ENCODE peak calls at places on chromosomes 16 and 17, in four cellular contexts. G, U, D and Z are unnamed samples. For H3K4me1, the result is how much of the 10 kb centered on the place peaks cover.

GRCh38 chr17:75832164-75832651 is 12.0 kb downstream of the UNC13D start:
- DNase-seq in G (peak), U (peak), D (peak), Z (no peak)

GRCh38 chr17:30716461-30717289 is 107.8 kb downstream of the CRLF3 start:
- DNase-seq in G (no peak), U (no peak), D (no peak), Z (peak)

GRCh38 chr17:51995797-51996403 is 162.6 kb downstream of the CA10 start:
- DNase-seq in G (no peak), U (no peak), D (no peak), Z (no peak)

GRCh38 chr16:85136705-85137322 is 24.5 kb upstream of the CIBAR2 start:
- DNase-seq in G (peak), U (peak), D (peak), Z (peak)

GRCh38 chr16:77555101-77555500 is 120.3 kb upstream of the ADAMTS18 start:
- DNase-seq in G (no peak), U (no peak), D (no peak), Z (no peak)

GRCh38 chr16:763386-763785 is 2.9 kb downstream of the MSLN start:
- DNase-seq in G (no peak), U (no peak), D (no peak), Z (no peak)

GRCh38 chr16:86979061-86979460 is 338.1 kb downstream of the C16orf95 start:
- DNase-seq in G (no peak), U (no peak), D (no peak), Z (no peak)

GRCh38 chr17:37884516-37884915 is 39.7 kb upstream of the TBC1D3K start:
- DNase-seq in G (no peak), U (no peak), D (no peak), Z (no peak)

GRCh38 chr16:23424292-23424958 is 28.6 kb downstream of the COG7 start:
- DNase-seq in G (peak), U (no peak), D (no peak), Z (no peak)

GRCh38 chr17:70041575-70041974 is 33.5 kb upstream of the KCNJ16 start:
- DNase-seq in G (no peak), U (no peak), D (no peak), Z (no peak)

GRCh38 chr16:2786061-2786825 is 1.1 kb downstream of the PRSS33 start:
- DNase-seq in G (no peak), U (no peak), D (no peak), Z (no peak)

GRCh38 chr16:27712251-27712711 is 162.3 kb downstream of the KATNIP start:
- DNase-seq in G (no peak), U (no peak), D (no peak), Z (no peak)

GRCh38 chr17:71505200-71505599 is 615.6 kb upstream of the SOX9 start:
- DNase-seq in G (no peak), U (no peak), D (no peak), Z (no peak)

GRCh38 chr16:56107944-56108583 is 83.2 kb upstream of the GNAO1 start:
- DNase-seq in G (no peak), U (no peak), D (no peak), Z (no peak)

GRCh38 chr17:7839890-7840260 is 5.9 kb downstream of the KDM6B start:
- DNase-seq in G (peak), U (no peak), D (no peak), Z (no peak)

GRCh38 chr16:28846933-28847273 is 755 bp upstream of the TUFM start:
- DNase-seq in G (peak), U (peak), D (no peak), Z (no peak)

GRCh38 chr17:39899215-39899614 is 19.2 kb downstream of the GSDMB start:
- DNase-seq in G (no peak), U (no peak), D (no peak), Z (no peak)

GRCh38 chr16:89921699-89922476 is 1.3 kb upstream of the TUBB3 start:
- DNase-seq in G (peak), U (peak), D (peak), Z (peak)

GRCh38 chr17:66542183-66542966 is 240.0 kb downstream of the PRKCA start:
- DNase-seq in G (no peak), U (no peak), D (no peak), Z (no peak)

GRCh38 chr17:39750131-39751015 is 12.6 kb downstream of the GRB7 start:
- DNase-seq in G (no peak), U (peak), D (no peak), Z (no peak)

GRCh38 chr17:75876190-75876937 is 2.0 kb downstream of the TRIM47 start:
- DNase-seq in G (peak), U (no peak), D (no peak), Z (peak)

GRCh38 chr17:43570518-43570928 is 24.4 kb upstream of the ETV4 start:
- DNase-seq in G (no peak), U (no peak), D (no peak), Z (no peak)

GRCh38 chr16:1870365-1871082 is 1.4 kb downstream of the MEIOB start:
- DNase-seq in G (no peak), U (no peak), D (no peak), Z (no peak)

GRCh38 chr17:61002316-61002736 is 324.7 kb downstream of the BCAS3 start:
- DNase-seq in G (no peak), U (no peak), D (no peak), Z (no peak)

GRCh38 chr16:79047337-79047736 is 553.2 kb downstream of the MAF start:
- DNase-seq in G (peak), U (no peak), D (no peak), Z (no peak)

GRCh38 chr16:15807603-15808009 is 49.2 kb downstream of the MYH11 start:
- DNase-seq in G (no peak), U (peak), D (peak), Z (no peak)

GRCh38 chr16:9123871-9124270 is 32.4 kb downstream of the HAPSTR1 start:
- DNase-seq in G (peak), U (no peak), D (no peak), Z (peak)

GRCh38 chr17:61000911-61001310 is 323.3 kb downstream of the BCAS3 start:
- DNase-seq in G (no peak), U (no peak), D (no peak), Z (no peak)

GRCh38 chr16:85648782-85649181 is 35.7 kb downstream of the GSE1 start:
- DNase-seq in G (no peak), U (no peak), D (no peak), Z (no peak)

GRCh38 chr17:35130392-35130791 is 9.0 kb downstream of the FNDC8 start:
- DNase-seq in G (no peak), U (no peak), D (no peak), Z (no peak)

GRCh38 chr17:78995761-78996451 is 13.7 kb downstream of the CANT1 start:
- DNase-seq in G (peak), U (peak), D (no peak), Z (no peak)

GRCh38 chr16:1171854-1172428 is 19.0 kb downstream of the CACNA1H start:
- DNase-seq in G (no peak), U (no peak), D (no peak), Z (no peak)

GRCh38 chr17:83143817-83144231 is 64.4 kb downstream of the METRNL start:
- DNase-seq in G (no peak), U (peak), D (no peak), Z (no peak)

GRCh38 chr16:3997231-3997841 is 116.8 kb upstream of the CREBBP start:
- DNase-seq in G (no peak), U (no peak), D (no peak), Z (no peak)

GRCh38 chr17:46766493-46767491 is 51.7 kb downstream of the WNT3 start:
- DNase-seq in G (no peak), U (no peak), D (no peak), Z (no peak)

GRCh38 chr16:397736-398332 is 835 bp downstream of the NME4 start:
- DNase-seq in G (peak), U (peak), D (peak), Z (peak)

DNA sequence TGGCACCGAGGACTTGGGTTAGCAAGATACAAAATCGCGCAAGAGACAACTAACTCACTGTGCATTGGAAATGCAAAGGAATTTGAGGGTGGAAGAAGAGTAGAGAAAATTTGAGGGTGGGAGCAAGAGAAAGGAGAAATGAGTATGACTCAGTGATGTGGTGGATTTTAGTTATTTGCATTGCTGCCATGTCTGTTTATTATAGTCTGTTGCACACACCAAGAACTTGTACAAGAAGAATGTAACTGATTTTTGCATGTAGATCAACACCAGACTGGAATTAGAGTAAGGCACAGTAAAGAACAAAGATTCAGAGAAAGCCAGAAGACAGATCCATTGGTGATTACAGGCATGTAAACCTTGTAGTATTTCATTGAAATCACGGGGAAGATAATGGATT is 71.7 kb upstream of the SMIM36 start:
- DNase-seq in G (no peak), U (no peak), D (no peak), Z (no peak)
- TF ChIP-seq CTCF in G (no peak), U (no peak), D (no peak), Z (no peak)

DNA sequence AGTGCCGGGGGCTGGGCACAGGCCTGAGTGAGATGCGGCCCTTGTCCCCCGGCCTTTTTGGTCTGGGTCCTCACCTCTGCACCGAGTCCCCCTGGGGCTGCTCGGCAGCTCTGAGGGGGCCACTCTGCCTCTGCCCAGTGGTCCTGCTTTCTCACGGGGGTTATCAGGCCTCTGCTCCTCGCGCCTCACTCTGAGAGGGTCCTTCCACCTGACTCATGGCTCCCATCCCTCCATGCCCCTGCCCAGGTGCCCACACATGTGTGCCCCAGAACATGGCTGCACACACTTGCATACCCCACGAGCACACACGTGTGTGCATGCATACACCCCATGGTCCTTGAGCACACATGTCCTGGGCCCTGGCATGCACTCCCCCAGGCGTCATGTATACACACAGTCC is 53.7 kb downstream of the CMIP start:
- DNase-seq in G (no peak), U (no peak), D (no peak), Z (no peak)
- H3K4me1 ChIP-seq in G (under half), U (under half), D (under half), Z (half or more)

GRCh38 chr16:61797960-61798359 is 238.3 kb downstream of the CDH8 start:
- DNase-seq in G (no peak), U (no peak), D (no peak), Z (no peak)

GRCh38 chr16:61791465-61791864 is 244.8 kb downstream of the CDH8 start:
- DNase-seq in G (no peak), U (no peak), D (no peak), Z (no peak)

GRCh38 chr16:61797296-61797695 is 238.9 kb downstream of the CDH8 start:
- DNase-seq in G (no peak), U (no peak), D (no peak), Z (no peak)

GRCh38 chr16:61792194-61792904 is 243.9 kb downstream of the CDH8 start:
- DNase-seq in G (no peak), U (no peak), D (no peak), Z (no peak)
- H3K4me3 ChIP-seq in G (no peak), U (no peak), D (no peak), Z (no peak)

GRCh38 chr16:62205459-62205858 is 169.2 kb upstream of the CDH8 start:
- DNase-seq in G (no peak), U (no peak), D (no peak), Z (no peak)
- TF ChIP-seq CTCF in G (no peak), U (no peak), D (no peak), Z (no peak)

GRCh38 chr17:29620271-29620670 is 2.4 kb downstream of the CORO6 start:
- DNase-seq in G (no peak), U (no peak), D (no peak), Z (no peak)

GRCh38 chr17:29620779-29621500 is 1.8 kb downstream of the CORO6 start:
- DNase-seq in G (no peak), U (no peak), D (no peak), Z (no peak)

GRCh38 chr17:29623283-29623647 is 553 bp upstream of the CORO6 start:
- DNase-seq in G (no peak), U (no peak), D (no peak), Z (no peak)

GRCh38 chr17:29622337-29623282 is at the start of gene CORO6:
- DNase-seq in G (peak), U (peak), D (peak), Z (peak)

GRCh38 chr17:29621751-29622194 is 939 bp downstream of the CORO6 start:
- DNase-seq in G (no peak), U (no peak), D (no peak), Z (no peak)
- H3K4me1 ChIP-seq in G (under half), U (under half), D (under half), Z (half or more)

GRCh38 chr16:67013238-67013822 is 15.6 kb upstream of the CBFB start:
- DNase-seq in G (no peak), U (no peak), D (no peak), Z (no peak)

GRCh38 chr16:67016143-67016542 is 12.8 kb upstream of the CBFB start:
- DNase-seq in G (no peak), U (no peak), D (no peak), Z (no peak)

GRCh38 chr16:67013823-67014640 is 14.9 kb upstream of the CBFB start:
- DNase-seq in G (peak), U (peak), D (peak), Z (peak)

GRCh38 chr16:67015317-67015731 is 13.6 kb upstream of the CBFB start:
- DNase-seq in G (no peak), U (peak), D (no peak), Z (no peak)

DNA sequence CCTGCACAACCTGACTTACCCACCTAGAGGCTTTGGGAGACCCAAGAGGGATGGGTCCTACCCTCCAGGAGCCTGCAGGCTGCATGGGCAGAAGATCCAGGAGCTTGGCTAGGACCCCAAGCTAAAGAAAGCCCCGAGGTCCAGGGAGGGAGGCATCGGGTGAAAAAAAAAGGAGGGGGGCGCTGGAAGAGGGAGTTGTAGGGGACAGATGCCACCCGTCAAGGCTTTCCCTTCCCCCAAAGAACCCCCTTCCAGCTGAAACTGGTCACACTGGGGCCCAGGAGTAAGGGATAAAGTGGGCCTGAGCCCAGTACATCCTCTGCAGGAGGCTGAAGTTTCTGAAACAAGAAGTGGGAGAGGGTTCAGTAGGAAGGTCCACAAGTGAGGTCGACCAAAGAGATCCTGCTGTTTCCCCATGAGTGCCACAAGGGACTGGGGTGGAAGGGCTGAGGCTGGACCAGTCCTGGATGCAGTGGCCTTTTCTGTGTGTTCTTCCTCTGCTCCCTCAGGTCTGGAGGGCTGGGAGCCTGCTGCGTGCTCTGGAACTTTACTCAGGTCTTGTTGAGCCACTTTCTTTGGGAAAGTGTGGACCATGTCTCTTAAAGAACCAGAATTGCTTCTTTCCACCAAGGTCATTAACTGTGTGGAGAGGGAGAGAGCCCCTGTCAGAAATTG is 14.2 kb upstream of the CBFB start:
- DNase-seq in G (no peak), U (peak), D (no peak), Z (no peak)
- H3K4me3 ChIP-seq in G (no peak), U (no peak), D (peak), Z (peak)